ENCODE peak calls at places on chromosomes 4 and X, in six cellular contexts. E is heart left ventricle, J is cardiac muscle cell, L is GM23338, G is substantia nigra, M is upper lobe of left lung. O is an unnamed sample.
A peak's percentile ranks its signal among the peaks of the same experiment; 100 is the strongest.

GRCh38 chr4:136680271-136680670 is 852.0 kb downstream of the PCDH18 start:
- DNase-seq in E (no peak), G (no peak), L (no peak), J (peak; percentile 76), M (no peak), O (no peak)

GRCh38 chr4:97994765-97995465 is 148.4 kb downstream of the STPG2 start:
- DNase-seq in M (no peak), G (no peak), E (no peak), J (no peak), L (no peak), O (no peak)

GRCh38 chrX:120213438-120214265 is 37.0 kb upstream of the ZBTB33 start:
- DNase-seq in M (peak; percentile 40), G (peak; percentile 25), L (peak; percentile 76), J (peak; percentile 69), E (peak; percentile 24), O (peak; percentile 51)

GRCh38 chrX:150980711-150981110 is 2.4 kb upstream of the HMGB3 start:
- DNase-seq in J (no peak), G (no peak), E (no peak), L (no peak), M (no peak), O (no peak)

GRCh38 chr4:2248044-2248780 is 6.3 kb upstream of the HAUS3 start:
- DNase-seq in J (no peak), M (no peak), E (peak; percentile 5), G (no peak), L (no peak), O (peak; percentile 65)

GRCh38 chr4:98446499-98447375 is 185.6 kb downstream of the RAP1GDS1 start:
- DNase-seq in G (no peak), J (no peak), M (peak; percentile 41), L (no peak), E (no peak), O (no peak)

GRCh38 chrX:5650904-5651303 is 577.8 kb downstream of the NLGN4X start:
- DNase-seq in L (peak; percentile 38), J (no peak), M (no peak), G (no peak), E (no peak), O (no peak)

GRCh38 chr4:139834210-139834609 is 168.6 kb downstream of the MGST2 start:
- DNase-seq in M (no peak), G (no peak), J (no peak), L (peak; percentile 67), E (no peak), O (no peak)

GRCh38 chr4:107278791-107279481 is 242.8 kb upstream of the DKK2 start:
- DNase-seq in M (no peak), G (no peak), L (no peak), E (no peak), J (no peak), O (no peak)

GRCh38 chr4:151679247-151679646 is 81.6 kb downstream of the GATB start:
- DNase-seq in L (peak; percentile 47), G (no peak), E (no peak), M (no peak), J (no peak), O (no peak)

GRCh38 chr4:1357356-1358248 is 10.6 kb downstream of the UVSSA start:
- DNase-seq in J (no peak), G (peak; percentile 70), E (no peak), M (no peak), L (no peak), O (no peak)

GRCh38 chrX:52271212-52271611 is 86.5 kb downstream of the MAGED4 start:
- DNase-seq in G (no peak), L (peak; percentile 64), J (peak; percentile 21), M (peak; percentile 45), E (no peak), O (no peak)

GRCh38 chrX:154908821-154909220 is 22.7 kb downstream of the F8A1 start:
- DNase-seq in J (no peak), G (no peak), E (no peak), M (no peak), L (no peak), O (no peak)

GRCh38 chr4:42845586-42845985 is 46.9 kb upstream of the GRXCR1 start:
- DNase-seq in J (no peak), G (no peak), M (no peak), L (no peak), E (no peak), O (no peak)

GRCh38 chrX:13099121-13099520 is 54.7 kb upstream of the FAM9C start:
- DNase-seq in L (no peak), M (no peak), E (no peak), J (no peak), G (no peak), O (no peak)

GRCh38 chr4:69831646-69832325 is 28.2 kb downstream of the SULT1E1 start:
- DNase-seq in J (no peak), G (no peak), E (peak; percentile 23), M (peak; percentile 60), L (no peak), O (peak; percentile 50)

GRCh38 chr4:8853249-8853648 is 18.4 kb downstream of the HMX1 start:
- DNase-seq in J (no peak), G (no peak), E (no peak), L (peak; percentile 33), M (no peak), O (no peak)

GRCh38 chr4:8855781-8856245 is 15.8 kb downstream of the HMX1 start:
- DNase-seq in M (no peak), G (no peak), J (peak; percentile 37), E (no peak), L (peak; percentile 81), O (no peak)

GRCh38 chr4:8856835-8857590 is 14.6 kb downstream of the HMX1 start:
- DNase-seq in J (no peak), G (no peak), M (no peak), E (no peak), L (peak; percentile 56), O (no peak)

GRCh38 chr4:8854016-8854415 is 17.6 kb downstream of the HMX1 start:
- DNase-seq in J (no peak), M (no peak), G (no peak), L (no peak), E (no peak), O (no peak)

GRCh38 chr4:8854866-8855265 is 16.8 kb downstream of the HMX1 start:
- DNase-seq in J (no peak), L (no peak), G (no peak), E (no peak), M (no peak), O (peak; percentile 30)
- H3K27ac ChIP-seq in J (no peak overlapping the region), L (no peak overlapping the region), G (no peak overlapping the region), E (no peak overlapping the region), M (no peak overlapping the region), O (no peak overlapping the region)

DNA sequence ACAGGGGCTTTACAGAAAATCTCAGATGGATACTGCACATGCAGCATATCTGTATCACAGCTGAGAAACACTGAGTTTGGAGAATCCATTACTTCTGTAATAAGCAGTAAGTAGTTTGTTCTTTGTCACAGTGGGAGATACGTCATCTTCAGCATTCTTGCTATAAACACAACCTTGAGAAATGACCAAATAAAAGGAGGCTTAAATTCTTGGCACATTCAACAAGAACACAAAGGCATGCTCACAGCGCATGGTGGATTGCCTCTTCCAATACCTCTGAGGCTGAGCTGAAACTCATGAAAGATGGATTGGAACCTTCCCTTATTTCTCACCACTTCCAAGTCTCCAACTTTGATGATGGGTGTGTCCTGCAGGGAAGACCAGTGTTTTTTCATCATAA is 54.5 kb downstream of the ANXA5 start:
- DNase-seq in E (no peak), M (no peak), J (no peak), L (no peak), G (no peak), O (no peak)
- H3K27ac ChIP-seq in E (no peak overlapping the region), M (no peak overlapping the region), J (no peak overlapping the region), L (no peak overlapping the region), G (no peak overlapping the region), O (no peak overlapping the region)

GRCh38 chr4:129570326-129570725 is 474.4 kb downstream of the C4orf33 start:
- DNase-seq in G (no peak), J (no peak), L (no peak), M (no peak), E (no peak), O (no peak)
- H3K27ac ChIP-seq in G (no peak overlapping the region), J (no peak overlapping the region), L (no peak overlapping the region), M (no peak overlapping the region), E (no peak overlapping the region), O (no peak overlapping the region)

GRCh38 chr4:113449407-113449974 is 312.0 kb downstream of the CAMK2D start:
- DNase-seq in G (no peak), E (no peak), J (no peak), L (no peak), M (no peak), O (no peak)

GRCh38 chr4:113452152-113452551 is 309.4 kb downstream of the CAMK2D start:
- DNase-seq in M (no peak), G (no peak), J (no peak), E (no peak), L (no peak), O (no peak)

GRCh38 chr4:113452868-113453620 is 308.5 kb downstream of the CAMK2D start:
- DNase-seq in J (peak; percentile 35), E (peak; percentile 43), G (no peak), M (no peak), L (peak; percentile 92), O (no peak)

GRCh38 chr4:113447695-113448265 is 313.8 kb downstream of the CAMK2D start:
- DNase-seq in J (no peak), L (no peak), E (no peak), G (no peak), M (no peak), O (no peak)

GRCh38 chr4:113450681-113451080 is 310.9 kb downstream of the CAMK2D start:
- DNase-seq in G (no peak), J (no peak), E (no peak), L (no peak), M (no peak), O (no peak)
- H3K27ac ChIP-seq in G (no peak overlapping the region), J (peak overlapping the region; percentile 25), E (no peak overlapping the region), L (no peak overlapping the region), M (no peak overlapping the region), O (no peak overlapping the region)

GRCh38 chrX:54479471-54480122 is 16.4 kb downstream of the FGD1 start:
- DNase-seq in G (no peak), E (no peak), M (no peak), J (peak; percentile 36), L (peak; percentile 77), O (no peak)

GRCh38 chrX:54482839-54483593 is 13.0 kb downstream of the FGD1 start:
- DNase-seq in L (peak; percentile 59), J (no peak), E (no peak), M (no peak), G (no peak), O (peak; percentile 52)

GRCh38 chrX:54484666-54485065 is 11.4 kb downstream of the FGD1 start:
- DNase-seq in L (peak; percentile 39), J (peak; percentile 5), E (no peak), M (no peak), G (no peak), O (no peak)

GRCh38 chrX:54481751-54482150 is 14.3 kb downstream of the FGD1 start:
- DNase-seq in M (no peak), J (no peak), G (no peak), L (peak; percentile 60), E (no peak), O (no peak)

GRCh38 chrX:54483946-54484345 is 12.1 kb downstream of the FGD1 start:
- DNase-seq in G (no peak), J (no peak), E (no peak), L (no peak), M (no peak), O (no peak)
- H3K27ac ChIP-seq in G (no peak overlapping the region), J (no peak overlapping the region), E (no peak overlapping the region), L (peak overlapping the region; percentile 26), M (peak overlapping the region; percentile 10), O (no peak overlapping the region)

O was measured in aorta.